ENCODE peak calls at places on chromosomes 2 and 18, in eight cellular contexts. V, D, B, L, W, U, F and J are unnamed samples.

GRCh38 chr2:53568463-53568862 is 199.1 kb upstream of the CHAC2 start:
- DNase-seq in U (no peak), L (no peak), W (no peak), F (no peak), B (no peak), D (no peak), V (no peak), J (no peak)

GRCh38 chr2:208501217-208501616 is 94.6 kb downstream of the PTH2R start:
- DNase-seq in V (peak), F (no peak), L (no peak), U (no peak), D (no peak), B (no peak), W (no peak), J (no peak)

GRCh38 chr2:15313657-15314056 is 247.5 kb downstream of the NBAS start:
- DNase-seq in V (no peak), B (no peak), U (no peak), D (peak), L (no peak), F (no peak), W (no peak), J (no peak)

GRCh38 chr2:230326453-230327417 is at the start of gene SP140L:
- DNase-seq in V (no peak), D (peak), W (peak), L (peak), F (peak), B (peak), U (peak), J (peak)

GRCh38 chr18:67483237-67483636 is 33.3 kb downstream of the DSEL start:
- DNase-seq in V (no peak), D (no peak), L (no peak), W (no peak), F (no peak), B (no peak), U (no peak), J (peak)

GRCh38 chr18:73431620-73432019 is 563.8 kb upstream of the NETO1 start:
- DNase-seq in U (no peak), F (no peak), W (no peak), L (no peak), V (no peak), D (peak), B (no peak), J (no peak)

GRCh38 chr2:88016948-88017779 is 817 bp upstream of the RNU2-63P start:
- DNase-seq in L (no peak), B (peak), U (peak), V (peak), W (peak), D (no peak), F (peak), J (no peak)

GRCh38 chr2:27638709-27639108 is 9.9 kb downstream of the GPN1 start:
- DNase-seq in V (no peak), F (no peak), D (peak), B (no peak), W (no peak), U (no peak), L (no peak), J (no peak)

GRCh38 chr2:23988371-23988770 is 21.5 kb upstream of the MFSD2B start:
- DNase-seq in D (peak), F (no peak), W (no peak), B (no peak), V (no peak), L (no peak), U (no peak), J (no peak)

GRCh38 chr2:20065885-20066602 is 14.6 kb upstream of the LAPTM4A start:
- DNase-seq in W (no peak), D (peak), F (peak), B (peak), U (peak), L (no peak), V (no peak), J (peak)

GRCh38 chr2:216829533-216829932 is 30.3 kb downstream of the TNP1 start:
- DNase-seq in W (no peak), F (peak), L (no peak), D (peak), V (no peak), U (peak), B (peak), J (peak)

GRCh38 chr18:39450958-39451357 is 1885.4 kb upstream of the CELF4 start:
- DNase-seq in V (no peak), F (no peak), L (no peak), D (no peak), B (no peak), W (no peak), U (no peak), J (no peak)

GRCh38 chr2:158125756-158126498 is 24.3 kb downstream of the UPP2 start:
- DNase-seq in U (no peak), W (no peak), V (no peak), B (no peak), D (no peak), F (no peak), L (no peak), J (no peak)

GRCh38 chr2:105734762-105735538 is 9.8 kb upstream of the NCK2 start:
- DNase-seq in F (no peak), U (no peak), V (no peak), W (no peak), L (no peak), B (no peak), D (peak), J (no peak)

GRCh38 chr2:62398295-62398855 is 107.6 kb downstream of the TMEM17 start:
- DNase-seq in W (no peak), V (no peak), L (no peak), B (no peak), D (no peak), U (no peak), F (no peak), J (no peak)

GRCh38 chr2:5933669-5934068 is 241.5 kb downstream of the SOX11 start:
- DNase-seq in B (no peak), F (no peak), D (no peak), W (no peak), U (no peak), L (no peak), V (no peak), J (peak)

GRCh38 chr2:33655626-33656025 is 56.5 kb upstream of the FAM98A start:
- DNase-seq in W (no peak), U (no peak), F (no peak), L (no peak), V (no peak), B (no peak), D (no peak), J (no peak)

GRCh38 chr2:239834143-239834542 is 191.0 kb downstream of the NDUFA10 start:
- DNase-seq in B (no peak), W (no peak), V (no peak), L (no peak), U (peak), D (no peak), F (no peak), J (no peak)

GRCh38 chr2:170525566-170525900 is 189.6 kb upstream of the SP5 start:
- DNase-seq in L (no peak), U (peak), B (no peak), W (no peak), V (no peak), F (no peak), D (peak), J (no peak)

GRCh38 chr2:227623225-227623624 is 5.9 kb downstream of the SCYGR4 start:
- DNase-seq in U (no peak), F (no peak), V (no peak), B (no peak), D (peak), L (no peak), W (no peak), J (no peak)

GRCh38 chr2:222774941-222775340 is 85.9 kb upstream of the ACSL3 start:
- DNase-seq in F (no peak), B (no peak), D (peak), V (no peak), U (no peak), W (no peak), L (no peak), J (no peak)

GRCh38 chr2:54845094-54845493 is 121.6 kb downstream of the EML6 start:
- DNase-seq in F (no peak), V (no peak), L (no peak), B (no peak), U (no peak), W (no peak), D (no peak), J (no peak)

GRCh38 chr2:237490805-237491194 is 3.7 kb downstream of the MLPH start:
- DNase-seq in W (no peak), L (no peak), F (no peak), V (no peak), B (no peak), D (no peak), U (no peak), J (no peak)

GRCh38 chr18:8121942-8122480 is 487.2 kb upstream of the RAB12 start:
- DNase-seq in W (no peak), D (peak), U (no peak), L (no peak), F (no peak), V (no peak), B (no peak), J (no peak)

GRCh38 chr2:68726100-68726499 is 8.5 kb upstream of the ARHGAP25 start:
- DNase-seq in W (no peak), B (no peak), L (no peak), V (no peak), U (no peak), F (no peak), D (no peak), J (no peak)

GRCh38 chr2:102050854-102051391 is 59.2 kb downstream of the IL1R2 start:
- DNase-seq in F (no peak), V (no peak), B (peak), U (peak), L (no peak), D (peak), W (no peak), J (peak)

GRCh38 chr2:71474116-71474743 is 20.9 kb downstream of the DYSF start:
- DNase-seq in D (no peak), B (no peak), W (no peak), F (no peak), U (no peak), V (no peak), L (no peak), J (no peak)

GRCh38 chr2:24164416-24164973 is 10.4 kb upstream of the FAM228A start:
- DNase-seq in D (peak), V (no peak), F (no peak), L (peak), B (no peak), U (peak), W (no peak), J (no peak)

GRCh38 chr2:241249654-241250053 is 61.2 kb downstream of the ANO7 start:
- DNase-seq in V (no peak), U (no peak), B (no peak), D (no peak), W (no peak), L (no peak), F (no peak), J (no peak)

GRCh38 chr2:9573013-9573708 is 17.5 kb upstream of the ADAM17 start:
- DNase-seq in B (no peak), F (no peak), V (no peak), U (no peak), L (no peak), D (peak), W (no peak), J (no peak)

GRCh38 chr18:74498712-74499629 is 2.8 kb downstream of the CNDP2 start:
- DNase-seq in U (peak), V (no peak), W (peak), B (peak), F (no peak), L (peak), D (peak), J (peak)

GRCh38 chr18:72871091-72871490 is 3.3 kb upstream of the NETO1 start:
- DNase-seq in W (no peak), B (no peak), V (no peak), D (no peak), L (no peak), U (no peak), F (no peak), J (no peak)

GRCh38 chr2:177708660-177709328 is 316.2 kb downstream of the AGPS start:
- DNase-seq in F (no peak), U (no peak), W (no peak), D (no peak), B (no peak), V (no peak), L (no peak), J (no peak)

GRCh38 chr2:74020717-74021406 is 36.2 kb downstream of the TET3 start:
- DNase-seq in F (no peak), W (no peak), U (no peak), L (no peak), D (no peak), V (no peak), B (peak), J (no peak)

GRCh38 chr18:65287642-65288041 is 463.2 kb upstream of the CDH7 start:
- DNase-seq in D (no peak), W (no peak), F (no peak), B (no peak), U (no peak), L (no peak), V (no peak), J (no peak)